ENCODE peak calls at places on chromosome 12, in nine cellular contexts. One of them, this sample, is unnamed.

GRCh38 chr12:114995891-114996290 is 311.9 kb upstream of the TBX3 start:
- DNase-seq in adrenal gland: no peak
- DNase-seq in right cardiac atrium: no peak
- DNase-seq in heart left ventricle: no peak
- DNase-seq in A549: no peak
- DNase-seq in Karpas-422: no peak
- DNase-seq in right atrium auricular region: no peak
- DNase-seq in CD8-positive, alpha-beta T cell: no peak
- DNase-seq in fibroblast of lung: peak; percentile 58
- DNase-seq in this sample: no peak

GRCh38 chr12:40622246-40622838 is 69.9 kb upstream of the CNTN1 start:
- DNase-seq in right cardiac atrium: no peak
- DNase-seq in A549: peak; percentile 86
- DNase-seq in CD8-positive, alpha-beta T cell: no peak
- DNase-seq in adrenal gland: peak; percentile 89
- DNase-seq in Karpas-422: peak; percentile 84
- DNase-seq in fibroblast of lung: peak; percentile 17
- DNase-seq in heart left ventricle: no peak
- DNase-seq in right atrium auricular region: peak; percentile 68
- DNase-seq in this sample: no peak

GRCh38 chr12:105329926-105330282 is 587 bp upstream of the C12orf75 start:
- DNase-seq in adrenal gland: no peak
- DNase-seq in right atrium auricular region: no peak
- DNase-seq in CD8-positive, alpha-beta T cell: no peak
- DNase-seq in heart left ventricle: no peak
- DNase-seq in fibroblast of lung: no peak
- DNase-seq in Karpas-422: peak; percentile 51
- DNase-seq in right cardiac atrium: no peak
- DNase-seq in A549: no peak
- DNase-seq in this sample: no peak

GRCh38 chr12:13986031-13986430 is 4.6 kb upstream of the GRIN2B start:
- DNase-seq in right cardiac atrium: no peak
- DNase-seq in adrenal gland: no peak
- DNase-seq in right atrium auricular region: no peak
- DNase-seq in A549: no peak
- DNase-seq in Karpas-422: no peak
- DNase-seq in heart left ventricle: no peak
- DNase-seq in fibroblast of lung: no peak
- DNase-seq in CD8-positive, alpha-beta T cell: no peak
- DNase-seq in this sample: no peak

GRCh38 chr12:1907652-1908611 is 10.5 kb downstream of the CACNA2D4 start:
- DNase-seq in right atrium auricular region: peak; percentile 49
- DNase-seq in heart left ventricle: no peak
- DNase-seq in CD8-positive, alpha-beta T cell: peak; percentile 48
- DNase-seq in Karpas-422: peak; percentile 65
- DNase-seq in fibroblast of lung: no peak
- DNase-seq in adrenal gland: peak; percentile 40
- DNase-seq in A549: peak; percentile 63
- DNase-seq in right cardiac atrium: peak; percentile 39
- DNase-seq in this sample: no peak

GRCh38 chr12:20716985-20717384 is 21.9 kb downstream of the SLCO1C1 start:
- DNase-seq in right cardiac atrium: no peak
- DNase-seq in CD8-positive, alpha-beta T cell: no peak
- DNase-seq in fibroblast of lung: no peak
- DNase-seq in Karpas-422: no peak
- DNase-seq in heart left ventricle: no peak
- DNase-seq in A549: no peak
- DNase-seq in right atrium auricular region: no peak
- DNase-seq in adrenal gland: no peak
- DNase-seq in this sample: no peak

GRCh38 chr12:17097674-17098073 is 491.7 kb upstream of the LMO3 start:
- DNase-seq in adrenal gland: no peak
- DNase-seq in CD8-positive, alpha-beta T cell: no peak
- DNase-seq in Karpas-422: no peak
- DNase-seq in heart left ventricle: peak; percentile 19
- DNase-seq in fibroblast of lung: no peak
- DNase-seq in right cardiac atrium: no peak
- DNase-seq in right atrium auricular region: no peak
- DNase-seq in A549: no peak
- DNase-seq in this sample: no peak

GRCh38 chr12:60266381-60266852 is 670.6 kb downstream of the SLC16A7 start:
- DNase-seq in heart left ventricle: no peak
- DNase-seq in adrenal gland: no peak
- DNase-seq in right atrium auricular region: no peak
- DNase-seq in CD8-positive, alpha-beta T cell: no peak
- DNase-seq in fibroblast of lung: peak; percentile 88
- DNase-seq in right cardiac atrium: no peak
- DNase-seq in A549: peak; percentile 84
- DNase-seq in Karpas-422: no peak
- DNase-seq in this sample: no peak

GRCh38 chr12:120620624-120621023 is 19.8 kb upstream of the CABP1 start:
- DNase-seq in adrenal gland: no peak
- DNase-seq in fibroblast of lung: no peak
- DNase-seq in CD8-positive, alpha-beta T cell: no peak
- DNase-seq in heart left ventricle: no peak
- DNase-seq in right atrium auricular region: no peak
- DNase-seq in Karpas-422: no peak
- DNase-seq in A549: no peak
- DNase-seq in right cardiac atrium: no peak
- DNase-seq in this sample: no peak

GRCh38 chr12:88228720-88229119 is 86.6 kb downstream of the TMTC3 start:
- DNase-seq in adrenal gland: no peak
- DNase-seq in right atrium auricular region: no peak
- DNase-seq in right cardiac atrium: no peak
- DNase-seq in Karpas-422: peak; percentile 61
- DNase-seq in fibroblast of lung: no peak
- DNase-seq in CD8-positive, alpha-beta T cell: no peak
- DNase-seq in heart left ventricle: no peak
- DNase-seq in A549: no peak
- DNase-seq in this sample: no peak

GRCh38 chr12:6205144-6205539 is 4.9 kb downstream of the CD9 start:
- DNase-seq in fibroblast of lung: no peak
- DNase-seq in CD8-positive, alpha-beta T cell: no peak
- DNase-seq in right cardiac atrium: peak; percentile 83
- DNase-seq in heart left ventricle: peak; percentile 71
- DNase-seq in adrenal gland: peak; percentile 78
- DNase-seq in Karpas-422: no peak
- DNase-seq in A549: no peak
- DNase-seq in right atrium auricular region: no peak
- DNase-seq in this sample: no peak

GRCh38 chr12:111767362-111768158 is 827 bp downstream of the ALDH2 start:
- DNase-seq in right cardiac atrium: peak; percentile 72
- DNase-seq in A549: peak; percentile 67
- DNase-seq in CD8-positive, alpha-beta T cell: no peak
- DNase-seq in heart left ventricle: no peak
- DNase-seq in fibroblast of lung: peak; percentile 31
- DNase-seq in Karpas-422: peak; percentile 65
- DNase-seq in adrenal gland: no peak
- DNase-seq in right atrium auricular region: no peak
- DNase-seq in this sample: no peak

GRCh38 chr12:28539691-28540323 is 349.6 kb downstream of the CCDC91 start:
- DNase-seq in right atrium auricular region: no peak
- DNase-seq in adrenal gland: no peak
- DNase-seq in fibroblast of lung: no peak
- DNase-seq in CD8-positive, alpha-beta T cell: no peak
- DNase-seq in right cardiac atrium: no peak
- DNase-seq in heart left ventricle: no peak
- DNase-seq in A549: no peak
- DNase-seq in Karpas-422: no peak
- DNase-seq in this sample: no peak

GRCh38 chr12:89328483-89329030 is 23.7 kb downstream of the DUSP6 start:
- DNase-seq in Karpas-422: no peak
- DNase-seq in A549: no peak
- DNase-seq in right atrium auricular region: no peak
- DNase-seq in right cardiac atrium: peak; percentile 57
- DNase-seq in adrenal gland: no peak
- DNase-seq in heart left ventricle: no peak
- DNase-seq in CD8-positive, alpha-beta T cell: no peak
- DNase-seq in fibroblast of lung: no peak
- DNase-seq in this sample: no peak

GRCh38 chr12:108563135-108563803 is 873 bp downstream of the ISCU start:
- DNase-seq in adrenal gland: peak; percentile 94
- DNase-seq in fibroblast of lung: peak; percentile 80
- DNase-seq in CD8-positive, alpha-beta T cell: peak; percentile 86
- DNase-seq in right cardiac atrium: peak; percentile 91
- DNase-seq in Karpas-422: peak; percentile 92
- DNase-seq in heart left ventricle: peak; percentile 84
- DNase-seq in right atrium auricular region: peak; percentile 90
- DNase-seq in A549: peak; percentile 89
- DNase-seq in this sample: peak; percentile 80

GRCh38 chr12:108564724-108565123 is 2.3 kb downstream of the ISCU start:
- DNase-seq in heart left ventricle: no peak
- DNase-seq in adrenal gland: peak; percentile 60
- DNase-seq in right atrium auricular region: no peak
- DNase-seq in Karpas-422: no peak
- DNase-seq in A549: no peak
- DNase-seq in fibroblast of lung: no peak
- DNase-seq in right cardiac atrium: no peak
- DNase-seq in CD8-positive, alpha-beta T cell: no peak
- DNase-seq in this sample: no peak

GRCh38 chr12:108562348-108563134 is at the start of gene ISCU:
- DNase-seq in CD8-positive, alpha-beta T cell: peak; percentile 100
- DNase-seq in fibroblast of lung: peak; percentile 93
- DNase-seq in adrenal gland: peak; percentile 98
- DNase-seq in A549: peak; percentile 99
- DNase-seq in heart left ventricle: peak; percentile 98
- DNase-seq in right cardiac atrium: peak; percentile 99
- DNase-seq in Karpas-422: peak; percentile 99
- DNase-seq in right atrium auricular region: peak; percentile 96
- DNase-seq in this sample: peak; percentile 99

GRCh38 chr12:108561852-108562347 is 496 bp upstream of the ISCU start:
- DNase-seq in heart left ventricle: no peak
- DNase-seq in adrenal gland: no peak
- DNase-seq in right cardiac atrium: no peak
- DNase-seq in CD8-positive, alpha-beta T cell: no peak
- DNase-seq in fibroblast of lung: peak; percentile 7
- DNase-seq in Karpas-422: peak; percentile 63
- DNase-seq in A549: no peak
- DNase-seq in right atrium auricular region: no peak
- DNase-seq in this sample: no peak

DNA sequence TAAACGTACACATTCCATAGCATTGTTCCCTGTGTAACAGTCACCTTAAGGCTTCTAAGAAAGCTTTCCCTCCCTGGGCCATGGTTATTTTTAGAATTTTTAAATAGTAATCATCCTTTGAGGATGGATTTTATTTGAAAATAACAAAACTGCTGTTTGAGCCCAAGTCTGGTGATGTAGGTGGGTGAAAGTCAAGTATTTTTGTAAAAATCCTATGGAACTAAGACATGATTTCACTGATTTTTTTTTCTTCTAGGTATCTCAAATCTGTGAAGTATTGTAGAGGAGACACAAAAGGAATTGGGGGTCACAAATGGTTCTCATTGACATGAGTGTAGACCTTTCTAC is 1.4 kb downstream of the ISCU start:
- DNase-seq in fibroblast of lung: no peak
- DNase-seq in CD8-positive, alpha-beta T cell: no peak
- DNase-seq in right cardiac atrium: no peak
- DNase-seq in heart left ventricle: no peak
- DNase-seq in right atrium auricular region: no peak
- DNase-seq in adrenal gland: no peak
- DNase-seq in A549: no peak
- DNase-seq in Karpas-422: no peak
- DNase-seq in this sample: no peak
- H3K4me3 ChIP-seq in fibroblast of lung: peak overlapping the region; percentile 82
- H3K4me3 ChIP-seq in CD8-positive, alpha-beta T cell: no peak overlapping the region
- H3K4me3 ChIP-seq in right cardiac atrium: peak overlapping the region; percentile 65
- H3K4me3 ChIP-seq in heart left ventricle: peak overlapping the region; percentile 76
- H3K4me3 ChIP-seq in right atrium auricular region: peak overlapping the region; percentile 86
- H3K4me3 ChIP-seq in adrenal gland: no peak overlapping the region
- H3K4me3 ChIP-seq in A549: peak overlapping the region; percentile 82
- H3K4me3 ChIP-seq in Karpas-422: peak overlapping the region; percentile 95
- H3K4me3 ChIP-seq in this sample: peak overlapping the region; percentile 96

GRCh38 chr12:25990495-25990894 is 32.0 kb downstream of the RASSF8 start:
- DNase-seq in fibroblast of lung: no peak
- DNase-seq in A549: no peak
- DNase-seq in heart left ventricle: no peak
- DNase-seq in right atrium auricular region: no peak
- DNase-seq in Karpas-422: no peak
- DNase-seq in right cardiac atrium: no peak
- DNase-seq in adrenal gland: no peak
- DNase-seq in CD8-positive, alpha-beta T cell: no peak
- DNase-seq in this sample: no peak
- H3K4me1 ChIP-seq in fibroblast of lung: peaks cover 5% of the 10 kb centered on the region
- H3K4me1 ChIP-seq in A549: no peaks in the 10 kb centered on the region
- H3K4me1 ChIP-seq in heart left ventricle: peaks cover 6% of the 10 kb centered on the region
- H3K4me1 ChIP-seq in right atrium auricular region: no peaks in the 10 kb centered on the region
- H3K4me1 ChIP-seq in Karpas-422: no peaks in the 10 kb centered on the region
- H3K4me1 ChIP-seq in right cardiac atrium: peaks cover 13% of the 10 kb centered on the region
- H3K4me1 ChIP-seq in adrenal gland: peaks cover 6% of the 10 kb centered on the region
- H3K4me1 ChIP-seq in CD8-positive, alpha-beta T cell: no peaks in the 10 kb centered on the region
- H3K4me1 ChIP-seq in this sample: no peaks in the 10 kb centered on the region

GRCh38 chr12:69331846-69332684 is 16.1 kb upstream of the LYZ start:
- DNase-seq in fibroblast of lung: no peak
- DNase-seq in Karpas-422: no peak
- DNase-seq in right atrium auricular region: no peak
- DNase-seq in CD8-positive, alpha-beta T cell: no peak
- DNase-seq in heart left ventricle: no peak
- DNase-seq in adrenal gland: no peak
- DNase-seq in right cardiac atrium: no peak
- DNase-seq in A549: peak; percentile 14
- DNase-seq in this sample: no peak

GRCh38 chr12:69332815-69333358 is 15.3 kb upstream of the LYZ start:
- DNase-seq in CD8-positive, alpha-beta T cell: no peak
- DNase-seq in fibroblast of lung: no peak
- DNase-seq in right cardiac atrium: no peak
- DNase-seq in heart left ventricle: no peak
- DNase-seq in right atrium auricular region: no peak
- DNase-seq in adrenal gland: no peak
- DNase-seq in A549: peak; percentile 38
- DNase-seq in Karpas-422: no peak
- DNase-seq in this sample: no peak

GRCh38 chr12:69329669-69330428 is 18.3 kb upstream of the LYZ start:
- DNase-seq in adrenal gland: no peak
- DNase-seq in heart left ventricle: no peak
- DNase-seq in A549: peak; percentile 17
- DNase-seq in Karpas-422: no peak
- DNase-seq in fibroblast of lung: no peak
- DNase-seq in right cardiac atrium: no peak
- DNase-seq in CD8-positive, alpha-beta T cell: peak; percentile 58
- DNase-seq in right atrium auricular region: no peak
- DNase-seq in this sample: no peak

GRCh38 chr12:69331482-69331845 is 16.7 kb upstream of the LYZ start:
- DNase-seq in A549: no peak
- DNase-seq in heart left ventricle: no peak
- DNase-seq in fibroblast of lung: no peak
- DNase-seq in right atrium auricular region: no peak
- DNase-seq in adrenal gland: no peak
- DNase-seq in CD8-positive, alpha-beta T cell: no peak
- DNase-seq in right cardiac atrium: no peak
- DNase-seq in Karpas-422: no peak
- DNase-seq in this sample: no peak

GRCh38 chr12:69330475-69331473 is 17.4 kb upstream of the LYZ start:
- DNase-seq in fibroblast of lung: no peak
- DNase-seq in CD8-positive, alpha-beta T cell: peak; percentile 85
- DNase-seq in right cardiac atrium: no peak
- DNase-seq in adrenal gland: peak; percentile 66
- DNase-seq in A549: no peak
- DNase-seq in heart left ventricle: no peak
- DNase-seq in Karpas-422: peak; percentile 68
- DNase-seq in right atrium auricular region: no peak
- DNase-seq in this sample: peak; percentile 29
- H3K27ac ChIP-seq in fibroblast of lung: no peak overlapping the region
- H3K27ac ChIP-seq in CD8-positive, alpha-beta T cell: peak overlapping the region; percentile 86
- H3K27ac ChIP-seq in right cardiac atrium: no peak overlapping the region
- H3K27ac ChIP-seq in adrenal gland: peak overlapping the region; percentile 22
- H3K27ac ChIP-seq in A549: no peak overlapping the region
- H3K27ac ChIP-seq in heart left ventricle: no peak overlapping the region
- H3K27ac ChIP-seq in Karpas-422: peak overlapping the region; percentile 61
- H3K27ac ChIP-seq in right atrium auricular region: no peak overlapping the region
- H3K27ac ChIP-seq in this sample: peak overlapping the region; percentile 86

GRCh38 chr12:100165356-100165755 is 22.7 kb upstream of the BLTP3B start:
- DNase-seq in right cardiac atrium: no peak
- DNase-seq in heart left ventricle: no peak
- DNase-seq in fibroblast of lung: no peak
- DNase-seq in CD8-positive, alpha-beta T cell: no peak
- DNase-seq in adrenal gland: no peak
- DNase-seq in right atrium auricular region: no peak
- DNase-seq in Karpas-422: no peak
- DNase-seq in A549: no peak
- DNase-seq in this sample: no peak
- H3K4me3 ChIP-seq in right cardiac atrium: no peak overlapping the region
- H3K4me3 ChIP-seq in heart left ventricle: no peak overlapping the region
- H3K4me3 ChIP-seq in fibroblast of lung: no peak overlapping the region
- H3K4me3 ChIP-seq in CD8-positive, alpha-beta T cell: no peak overlapping the region
- H3K4me3 ChIP-seq in adrenal gland: no peak overlapping the region
- H3K4me3 ChIP-seq in right atrium auricular region: no peak overlapping the region
- H3K4me3 ChIP-seq in Karpas-422: no peak overlapping the region
- H3K4me3 ChIP-seq in A549: no peak overlapping the region
- H3K4me3 ChIP-seq in this sample: no peak overlapping the region